ENCODE peak calls at places on chromosome 4, in ten cellular contexts. W is endothelial cell, K is neural crest cell, X is GM06990, L is K562, D is psoas muscle, M is cardiac muscle cell, P is tibial artery, J is fibroblast of pulmonary artery, F is astrocyte. Z is an unnamed sample.

GRCh38 chr4:151408630-151409469 is at the start of gene FHIP1A:
- DNase-seq in W (peak; percentile 63), K (peak; percentile 48), X (peak; percentile 82), L (peak; percentile 90), D (peak; percentile 78), M (peak; percentile 96), P (peak; percentile 79), J (peak; percentile 51), F (peak; percentile 72), Z (peak; percentile 53)

GRCh38 chr4:75666299-75666698 is 6.9 kb downstream of the G3BP2 start:
- DNase-seq in W (no peak), K (no peak), X (no peak), L (no peak), D (no peak), M (no peak), P (no peak), J (no peak), F (no peak), Z (peak; percentile 39)

GRCh38 chr4:166459616-166460015 is 586.6 kb downstream of the TLL1 start:
- DNase-seq in W (no peak), K (no peak), X (no peak), L (no peak), D (no peak), M (no peak), P (no peak), J (no peak), F (no peak), Z (no peak)

GRCh38 chr4:187283306-187283705 is 559.6 kb upstream of the FAT1 start:
- DNase-seq in W (no peak), K (no peak), X (no peak), L (no peak), D (no peak), M (no peak), P (no peak), J (peak; percentile 17), F (no peak), Z (no peak)

GRCh38 chr4:25702848-25703247 is 47.2 kb downstream of the SLC34A2 start:
- DNase-seq in W (no peak), K (no peak), X (no peak), L (no peak), D (peak; percentile 15), M (peak; percentile 32), P (no peak), J (peak; percentile 72), F (peak; percentile 70), Z (peak; percentile 89)

GRCh38 chr4:143372093-143372915 is 35.6 kb downstream of the GAB1 start:
- DNase-seq in W (no peak), K (no peak), X (peak; percentile 40), L (no peak), D (no peak), M (no peak), P (no peak), J (no peak), F (no peak), Z (no peak)

GRCh38 chr4:145281946-145282345 is 101.6 kb upstream of the OTUD4 start:
- DNase-seq in W (no peak), K (no peak), X (no peak), L (no peak), D (no peak), M (no peak), P (no peak), J (no peak), F (no peak), Z (no peak)

GRCh38 chr4:89681219-89681618 is 155.7 kb downstream of the SNCA start:
- DNase-seq in W (peak; percentile 50), K (no peak), X (no peak), L (no peak), D (no peak), M (peak; percentile 1), P (no peak), J (no peak), F (no peak), Z (no peak)

GRCh38 chr4:147480891-147481576 is at the start of gene EDNRA:
- DNase-seq in W (peak; percentile 51), K (peak; percentile 33), X (peak; percentile 9), L (no peak), D (peak; percentile 25), M (peak; percentile 63), P (peak; percentile 73), J (peak; percentile 54), F (peak; percentile 61), Z (peak; percentile 64)

GRCh38 chr4:1711055-1711905 is 839 bp downstream of the SLBP start:
- DNase-seq in W (peak; percentile 44), K (no peak), X (peak; percentile 68), L (peak; percentile 44), D (peak; percentile 57), M (peak; percentile 54), P (peak; percentile 85), J (peak; percentile 63), F (peak; percentile 37), Z (peak; percentile 48)

GRCh38 chr4:26452565-26453531 is 37.4 kb downstream of the CCKAR start:
- DNase-seq in W (no peak), K (no peak), X (no peak), L (no peak), D (no peak), M (no peak), P (no peak), J (no peak), F (no peak), Z (no peak)

GRCh38 chr4:6917445-6918241 is 8.0 kb downstream of the TBC1D14 start:
- DNase-seq in W (peak; percentile 36), K (no peak), X (peak; percentile 47), L (peak; percentile 75), D (peak; percentile 60), M (no peak), P (no peak), J (peak; percentile 12), F (no peak), Z (no peak)
- TF ChIP-seq CTCF in W (peak; percentile 59), K (peak; percentile 63), X (peak; percentile 62), L (peak; percentile 64), D (peak; percentile 42), M (peak; percentile 41), P (peak; percentile 18), J (peak; percentile 40), F (peak; percentile 41), Z (peak; percentile 46)

GRCh38 chr4:67122029-67122428 is 423.3 kb downstream of the CENPC start:
- DNase-seq in W (peak; percentile 31), K (no peak), X (no peak), L (no peak), D (no peak), M (peak; percentile 48), P (no peak), J (peak; percentile 6), F (no peak), Z (no peak)
- TF ChIP-seq CTCF in W (peak; percentile 61), K (peak; percentile 62), X (peak; percentile 43), L (peak; percentile 25), D (no peak), M (peak; percentile 40), P (no peak), J (peak; percentile 44), F (peak; percentile 26), Z (peak; percentile 25)

DNA sequence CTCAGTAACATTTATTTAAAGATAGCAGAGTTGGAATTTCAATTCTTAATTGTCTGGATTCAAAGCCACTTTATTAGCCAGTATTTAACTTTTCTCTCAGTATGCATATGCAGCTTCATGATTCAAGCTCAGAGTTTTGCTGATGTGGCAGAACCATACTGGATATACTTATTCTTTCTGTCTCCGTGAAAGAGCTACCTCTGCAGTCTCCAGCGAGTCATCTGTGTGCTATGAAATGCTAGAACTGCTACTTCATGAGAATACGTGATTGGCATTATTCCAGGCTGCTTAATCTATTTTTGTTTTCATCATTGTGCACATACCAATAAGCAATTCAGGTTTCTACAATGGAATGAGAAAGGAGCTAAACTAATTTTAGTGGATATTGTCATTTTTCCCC is 743.7 kb downstream of the C4orf33 start:
- DNase-seq in W (no peak), K (no peak), X (no peak), L (no peak), D (no peak), M (no peak), P (no peak), J (no peak), F (peak; percentile 0), Z (peak; percentile 0)
- TF ChIP-seq CTCF in W (no peak), K (no peak), X (no peak), L (no peak), D (no peak), M (no peak), P (no peak), J (no peak), F (no peak), Z (no peak)

DNA sequence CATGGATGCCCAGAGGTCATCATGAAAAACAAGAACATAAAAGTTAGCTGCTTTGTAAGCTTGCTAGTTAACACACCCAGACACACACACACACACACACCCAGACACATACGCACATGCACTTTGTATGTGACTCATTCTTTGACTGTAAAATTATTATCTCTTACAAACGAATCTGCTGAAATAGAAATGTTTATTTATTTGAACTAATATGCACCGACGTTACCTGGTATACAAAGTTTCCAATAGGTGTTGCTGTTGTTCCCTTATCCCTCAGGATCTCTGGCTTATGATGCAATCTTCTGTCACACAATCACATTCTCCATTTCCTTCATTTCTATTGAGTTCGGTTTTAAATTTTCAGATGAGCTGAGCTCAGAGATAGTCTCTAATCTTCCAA is 209.3 kb downstream of the PTTG2 start:
- DNase-seq in W (no peak), K (no peak), X (no peak), L (no peak), D (no peak), M (no peak), P (no peak), J (no peak), F (no peak), Z (peak; percentile 58)
- TF ChIP-seq CTCF in W (no peak), K (no peak), X (no peak), L (no peak), D (no peak), M (no peak), P (no peak), J (no peak), F (no peak), Z (no peak)

GRCh38 chr4:175435437-175435836 is 376.6 kb downstream of the GPM6A start:
- DNase-seq in W (peak; percentile 54), K (no peak), X (no peak), L (no peak), D (no peak), M (no peak), P (no peak), J (peak; percentile 34), F (no peak), Z (peak; percentile 15)
- TF ChIP-seq CTCF in W (no peak), K (no peak), X (no peak), L (no peak), D (no peak), M (no peak), P (no peak), J (no peak), F (no peak), Z (no peak)

GRCh38 chr4:177008071-177008835 is 215.5 kb upstream of the VEGFC start:
- DNase-seq in W (no peak), K (no peak), X (no peak), L (no peak), D (no peak), M (no peak), P (no peak), J (peak; percentile 37), F (peak; percentile 71), Z (peak; percentile 54)
- TF ChIP-seq CTCF in W (no peak), K (no peak), X (no peak), L (no peak), D (no peak), M (no peak), P (no peak), J (no peak), F (no peak), Z (no peak)